ENCODE peak calls at places on chromosomes 3 and 15, in eight cellular contexts. H is left ventricle myocardium inferior; S is CD8-positive, alpha-beta T cell; E is right atrium auricular region; Z is ovary; Q is effector memory CD4-positive, alpha-beta T cell; I is neuronal stem cell; R is naive thymus-derived CD4-positive, alpha-beta T cell. Y is an unnamed sample.

GRCh38 chr15:28977377-28978010 is 91.7 kb downstream of the APBA2 start:
- DNase-seq in H (peak; percentile 32), Q (no peak), S (no peak), I (no peak), E (peak; percentile 60), R (no peak), Z (no peak), Y (no peak)

GRCh38 chr3:32584660-32585059 is 14.0 kb upstream of the DYNC1LI1 start:
- DNase-seq in I (no peak), H (no peak), R (no peak), E (no peak), S (no peak), Z (no peak), Q (no peak), Y (no peak)

GRCh38 chr3:43417133-43417532 is 130.8 kb downstream of the SNRK start:
- DNase-seq in I (no peak), Q (no peak), S (no peak), Z (no peak), R (no peak), E (no peak), H (no peak), Y (no peak)

GRCh38 chr3:72100062-72100511 is 315.1 kb upstream of the PROK2 start:
- DNase-seq in R (no peak), Z (no peak), S (no peak), Q (no peak), E (no peak), I (no peak), H (no peak), Y (no peak)

GRCh38 chr3:20023663-20024417 is 11.8 kb upstream of the PP2D1 start:
- DNase-seq in E (no peak), Z (no peak), R (no peak), Q (no peak), I (no peak), S (no peak), H (peak; percentile 34), Y (no peak)

GRCh38 chr15:37733628-37734027 is 200.8 kb upstream of the TMCO5A start:
- DNase-seq in S (no peak), H (no peak), E (no peak), I (no peak), Z (no peak), Q (no peak), R (no peak), Y (no peak)

GRCh38 chr15:45573961-45574629 is 13.1 kb upstream of the BLOC1S6 start:
- DNase-seq in Z (no peak), S (peak; percentile 20), H (no peak), I (peak; percentile 54), R (no peak), Q (no peak), E (no peak), Y (peak; percentile 17)

GRCh38 chr3:56902468-56903159 is 100.9 kb upstream of the ARHGEF3 start:
- DNase-seq in I (no peak), H (no peak), E (no peak), S (no peak), R (no peak), Q (no peak), Z (no peak), Y (no peak)

GRCh38 chr3:37652405-37652804 is 209.3 kb upstream of the CTDSPL start:
- DNase-seq in R (no peak), S (no peak), Q (no peak), Z (no peak), H (no peak), I (no peak), E (no peak), Y (no peak)

GRCh38 chr3:178182337-178182761 is 353.9 kb upstream of the KCNMB2 start:
- DNase-seq in Z (no peak), E (no peak), Q (no peak), H (no peak), R (no peak), S (no peak), I (no peak), Y (no peak)

GRCh38 chr3:54866221-54866620 is 61.6 kb downstream of the LRTM1 start:
- DNase-seq in Z (no peak), Q (no peak), S (no peak), H (no peak), R (no peak), E (no peak), I (no peak), Y (no peak)

GRCh38 chr3:55488398-55489055 is 1.4 kb upstream of the WNT5A start:
- DNase-seq in Q (no peak), R (no peak), H (peak; percentile 49), S (no peak), E (no peak), Z (peak; percentile 83), I (peak; percentile 63), Y (peak; percentile 5)

GRCh38 chr3:127764841-127765362 is 57.4 kb downstream of the MGLL start:
- DNase-seq in S (no peak), I (no peak), Z (no peak), R (no peak), Q (no peak), H (no peak), E (no peak), Y (no peak)

GRCh38 chr3:112681822-112682325 is 40.9 kb upstream of the CCDC80 start:
- DNase-seq in Z (no peak), E (no peak), Q (no peak), I (no peak), S (no peak), R (no peak), H (no peak), Y (no peak)
- H3K27ac ChIP-seq in Z (no peak overlapping the region), E (no peak overlapping the region), Q (no peak overlapping the region), I (no peak overlapping the region), S (no peak overlapping the region), R (no peak overlapping the region), H (no peak overlapping the region), Y (no peak overlapping the region)

DNA sequence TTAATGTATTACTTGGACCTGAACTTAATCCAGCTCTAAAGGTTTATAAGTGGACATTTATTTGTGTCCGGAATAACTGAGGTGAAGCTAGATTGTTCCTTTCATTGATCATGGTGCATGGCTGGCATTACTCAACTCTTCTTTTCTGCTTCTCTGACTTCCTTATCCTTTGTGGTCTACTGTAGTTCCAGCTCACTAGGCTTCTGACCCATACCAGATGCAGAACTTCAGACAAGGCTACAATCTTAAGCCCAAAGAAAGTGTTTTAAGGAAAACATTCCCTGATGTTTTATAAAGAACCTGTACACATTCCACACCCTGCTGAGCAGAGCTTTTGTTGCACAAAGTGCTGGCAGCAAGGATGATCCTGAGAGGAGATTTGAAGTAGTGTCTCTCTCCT is 250.8 kb upstream of the TGFBR2 start:
- DNase-seq in H (no peak), E (no peak), S (no peak), Z (no peak), Q (no peak), R (peak; percentile 10), I (no peak), Y (no peak)
- H3K4me1 ChIP-seq in H (peaks cover 50% of the 10 kb centered on the region), E (no peaks in the 10 kb centered on the region), S (peaks cover 66% of the 10 kb centered on the region), Z (peaks cover 12% of the 10 kb centered on the region), Q (peaks cover 31% of the 10 kb centered on the region), R (peaks cover 49% of the 10 kb centered on the region), I (peaks cover 10% of the 10 kb centered on the region), Y (peaks cover 46% of the 10 kb centered on the region)

GRCh38 chr3:115255197-115255585 is 108.1 kb upstream of the ZBTB20 start:
- DNase-seq in H (no peak), Q (no peak), R (no peak), Z (no peak), E (no peak), I (no peak), S (no peak), Y (no peak)

GRCh38 chr3:115251509-115251908 is 104.4 kb upstream of the ZBTB20 start:
- DNase-seq in E (no peak), Z (no peak), Q (no peak), H (no peak), S (no peak), I (no peak), R (no peak), Y (no peak)

GRCh38 chr3:115254492-115255196 is 107.6 kb upstream of the ZBTB20 start:
- DNase-seq in R (no peak), E (no peak), Q (no peak), H (peak; percentile 23), Z (no peak), S (no peak), I (no peak), Y (no peak)

GRCh38 chr3:115248274-115248673 is 101.2 kb upstream of the ZBTB20 start:
- DNase-seq in Z (no peak), S (no peak), Q (no peak), H (no peak), I (no peak), E (no peak), R (no peak), Y (no peak)

DNA sequence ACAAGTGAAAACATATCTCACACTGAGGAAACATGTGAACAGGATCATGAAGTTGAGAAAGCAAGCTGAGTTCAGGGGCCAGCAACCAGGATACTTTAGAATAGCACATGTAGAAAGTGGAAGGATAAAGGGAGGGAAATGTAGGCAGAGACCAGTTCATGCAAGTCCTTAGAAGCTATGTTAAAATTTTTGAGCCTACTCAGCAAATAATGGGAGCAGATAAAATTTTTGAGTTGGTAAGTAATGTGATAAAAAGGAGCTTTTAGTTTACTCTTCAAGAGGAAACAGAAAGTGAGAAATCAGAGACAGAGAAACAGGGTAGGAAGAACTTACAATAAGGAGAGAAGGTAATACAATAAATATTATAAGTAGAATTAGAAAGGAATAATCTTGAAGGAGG is 105.6 kb upstream of the ZBTB20 start:
- DNase-seq in R (no peak), H (no peak), Z (no peak), S (no peak), E (no peak), I (no peak), Q (no peak), Y (no peak)
- H3K4me3 ChIP-seq in R (no peak overlapping the region), H (no peak overlapping the region), Z (no peak overlapping the region), S (no peak overlapping the region), E (no peak overlapping the region), I (no peak overlapping the region), Q (no peak overlapping the region), Y (no peak overlapping the region)

DNA sequence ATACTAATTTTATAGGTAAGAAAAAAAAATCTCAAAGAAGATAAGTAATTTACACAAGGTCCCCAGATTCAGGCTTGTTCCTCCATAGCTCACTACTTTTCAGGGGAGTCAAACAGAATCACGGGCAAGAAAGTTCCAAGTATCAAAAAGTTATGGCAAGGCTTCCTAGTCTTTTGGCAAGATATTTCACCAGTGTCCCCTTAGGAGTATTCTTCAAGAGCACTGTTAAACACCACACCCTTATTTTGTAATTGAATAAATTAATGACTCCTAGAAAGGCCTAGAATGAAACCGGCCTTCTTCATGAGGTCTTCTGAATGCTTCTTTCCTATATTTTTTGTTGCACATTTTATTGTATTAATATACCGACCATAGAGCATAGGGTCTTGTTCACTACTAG is 109.7 kb downstream of the MYLK start:
- DNase-seq in H (no peak), Z (no peak), R (no peak), S (no peak), Q (no peak), I (no peak), E (no peak), Y (no peak)
- H3K27ac ChIP-seq in H (no peak overlapping the region), Z (no peak overlapping the region), R (no peak overlapping the region), S (no peak overlapping the region), Q (no peak overlapping the region), I (no peak overlapping the region), E (no peak overlapping the region), Y (no peak overlapping the region)

GRCh38 chr3:125108833-125109540 is 53.2 kb upstream of the HEG1 start:
- DNase-seq in S (no peak), Z (no peak), H (no peak), Q (no peak), I (no peak), E (no peak), R (no peak), Y (no peak)
- H3K4me1 ChIP-seq in S (no peaks in the 10 kb centered on the region), Z (no peaks in the 10 kb centered on the region), H (no peaks in the 10 kb centered on the region), Q (no peaks in the 10 kb centered on the region), I (peaks cover 2% of the 10 kb centered on the region), E (no peaks in the 10 kb centered on the region), R (no peaks in the 10 kb centered on the region), Y (no peaks in the 10 kb centered on the region)

GRCh38 chr15:76991741-76992645 is 2.9 kb upstream of the PSTPIP1 start:
- DNase-seq in Q (no peak), Z (no peak), E (no peak), R (no peak), H (no peak), I (no peak), S (no peak), Y (no peak)
- H3K4me3 ChIP-seq in Q (no peak overlapping the region), Z (no peak overlapping the region), E (no peak overlapping the region), R (no peak overlapping the region), H (no peak overlapping the region), I (no peak overlapping the region), S (no peak overlapping the region), Y (no peak overlapping the region)